ENCODE peak calls at places on chromosomes 1 and 21, in six cellular contexts. R is ELR, P is tibial artery, S is mesendoderm, F is psoas muscle, X is M059J. Q is an unnamed sample.
A peak's percentile ranks its signal among the peaks of the same experiment; 100 is the strongest.

GRCh38 chr1:102234753-102235359 is 238.1 kb upstream of the OLFM3 start:
- DNase-seq in P (no peak), F (no peak), S (no peak), R (no peak), X (no peak), Q (no peak)

GRCh38 chr1:174769961-174770549 is 229.7 kb upstream of the CACYBP start:
- DNase-seq in P (no peak), S (peak; percentile 70), F (no peak), R (peak; percentile 69), X (peak; percentile 71), Q (peak; percentile 35)

GRCh38 chr1:115133440-115133839 is 44.1 kb upstream of the TSPAN2 start:
- DNase-seq in R (peak; percentile 50), S (peak; percentile 60), F (no peak), P (no peak), X (peak; percentile 81), Q (no peak)

GRCh38 chr1:159076753-159077656 is at the start of gene AIM2:
- DNase-seq in R (peak; percentile 82), X (peak; percentile 66), P (no peak), F (no peak), S (no peak), Q (no peak)

GRCh38 chr1:17895401-17895800 is 140.3 kb downstream of the ACTL8 start:
- DNase-seq in X (no peak), S (no peak), F (no peak), P (peak; percentile 28), R (no peak), Q (no peak)

GRCh38 chr1:9689971-9690381 is 38.4 kb downstream of the PIK3CD start:
- DNase-seq in X (peak; percentile 54), S (peak; percentile 52), P (peak; percentile 68), F (peak; percentile 41), R (peak; percentile 63), Q (peak; percentile 26)

GRCh38 chr21:38386967-38387366 is 111.3 kb downstream of the ERG start:
- DNase-seq in X (peak; percentile 57), P (no peak), R (peak; percentile 38), F (no peak), S (no peak), Q (no peak)

GRCh38 chr1:90007979-90008404 is 13.1 kb downstream of the ZNF326 start:
- DNase-seq in X (peak; percentile 11), R (no peak), S (no peak), P (no peak), F (no peak), Q (no peak)

GRCh38 chr1:22728751-22729399 is 18.2 kb downstream of the EPHB2 start:
- DNase-seq in X (no peak), F (no peak), S (no peak), R (no peak), P (no peak), Q (no peak)

GRCh38 chr21:46122758-46123683 is 25.1 kb downstream of the COL6A2 start:
- DNase-seq in X (no peak), P (peak; percentile 54), S (no peak), F (no peak), R (no peak), Q (no peak)

Q was measured in HEK293T.